ENCODE peak calls at places on chromosomes 12 and 14, in seven cellular contexts. One of them, this sample, is unnamed.

GRCh38 chr14:82385043-82385442 is 851.4 kb upstream of the SEL1L start:
- DNase-seq in T-helper 1 cell: no peak
- DNase-seq in NCI-H2171 treated with DMSO at 0.1 percent for 48 hours: peak
- DNase-seq in MCF 10A: peak
- DNase-seq in NCI-H446: no peak
- DNase-seq in NCI-H1092: peak
- DNase-seq in NCI-H1436: no peak
- DNase-seq in this sample: no peak

GRCh38 chr12:45989857-45990467 is 412 bp downstream of the SCAF11 start:
- DNase-seq in T-helper 1 cell: peak
- DNase-seq in NCI-H2171 treated with DMSO at 0.1 percent for 48 hours: peak
- DNase-seq in MCF 10A: no peak
- DNase-seq in NCI-H446: peak
- DNase-seq in NCI-H1092: peak
- DNase-seq in NCI-H1436: peak
- DNase-seq in this sample: peak

GRCh38 chr12:53530056-53530455 is 22.8 kb upstream of the NPFF start:
- DNase-seq in T-helper 1 cell: no peak
- DNase-seq in NCI-H2171 treated with DMSO at 0.1 percent for 48 hours: peak
- DNase-seq in MCF 10A: no peak
- DNase-seq in NCI-H446: no peak
- DNase-seq in NCI-H1092: no peak
- DNase-seq in NCI-H1436: no peak
- DNase-seq in this sample: no peak

GRCh38 chr12:74889563-74890236 is 319.9 kb downstream of the KCNC2 start:
- DNase-seq in T-helper 1 cell: no peak
- DNase-seq in NCI-H2171 treated with DMSO at 0.1 percent for 48 hours: no peak
- DNase-seq in MCF 10A: peak
- DNase-seq in NCI-H446: no peak
- DNase-seq in NCI-H1092: no peak
- DNase-seq in NCI-H1436: no peak
- DNase-seq in this sample: peak

GRCh38 chr14:37179896-37180502 is 7.6 kb upstream of the SLC25A21 start:
- DNase-seq in T-helper 1 cell: no peak
- DNase-seq in NCI-H2171 treated with DMSO at 0.1 percent for 48 hours: no peak
- DNase-seq in MCF 10A: peak
- DNase-seq in NCI-H446: no peak
- DNase-seq in NCI-H1092: no peak
- DNase-seq in NCI-H1436: no peak
- DNase-seq in this sample: no peak

GRCh38 chr12:104672501-104673265 is 215.9 kb downstream of the CHST11 start:
- DNase-seq in T-helper 1 cell: no peak
- DNase-seq in NCI-H2171 treated with DMSO at 0.1 percent for 48 hours: no peak
- DNase-seq in MCF 10A: peak
- DNase-seq in NCI-H446: peak
- DNase-seq in NCI-H1092: no peak
- DNase-seq in NCI-H1436: no peak
- DNase-seq in this sample: peak

GRCh38 chr12:50617657-50618056 is 112.9 kb downstream of the DIP2B start:
- DNase-seq in T-helper 1 cell: no peak
- DNase-seq in NCI-H2171 treated with DMSO at 0.1 percent for 48 hours: no peak
- DNase-seq in MCF 10A: no peak
- DNase-seq in NCI-H446: no peak
- DNase-seq in NCI-H1092: no peak
- DNase-seq in NCI-H1436: no peak
- DNase-seq in this sample: no peak

GRCh38 chr12:27866382-27867101 is 86.5 kb upstream of the MANSC4 start:
- DNase-seq in T-helper 1 cell: no peak
- DNase-seq in NCI-H2171 treated with DMSO at 0.1 percent for 48 hours: peak
- DNase-seq in MCF 10A: peak
- DNase-seq in NCI-H446: peak
- DNase-seq in NCI-H1092: no peak
- DNase-seq in NCI-H1436: no peak
- DNase-seq in this sample: peak

GRCh38 chr14:105205718-105206208 is 24.7 kb upstream of the NUDT14 start:
- DNase-seq in T-helper 1 cell: no peak
- DNase-seq in NCI-H2171 treated with DMSO at 0.1 percent for 48 hours: no peak
- DNase-seq in MCF 10A: no peak
- DNase-seq in NCI-H446: no peak
- DNase-seq in NCI-H1092: no peak
- DNase-seq in NCI-H1436: no peak
- DNase-seq in this sample: no peak

GRCh38 chr12:31245822-31246469 is 80.0 kb downstream of the SINHCAF start:
- DNase-seq in T-helper 1 cell: no peak
- DNase-seq in NCI-H2171 treated with DMSO at 0.1 percent for 48 hours: no peak
- DNase-seq in MCF 10A: no peak
- DNase-seq in NCI-H446: no peak
- DNase-seq in NCI-H1092: no peak
- DNase-seq in NCI-H1436: no peak
- DNase-seq in this sample: no peak

GRCh38 chr12:55972045-55972843 is 1.6 kb upstream of the RAB5B start:
- DNase-seq in T-helper 1 cell: no peak
- DNase-seq in NCI-H2171 treated with DMSO at 0.1 percent for 48 hours: no peak
- DNase-seq in MCF 10A: peak
- DNase-seq in NCI-H446: no peak
- DNase-seq in NCI-H1092: no peak
- DNase-seq in NCI-H1436: no peak
- DNase-seq in this sample: peak

GRCh38 chr12:119071176-119071575 is 89.8 kb downstream of the SRRM4 start:
- DNase-seq in T-helper 1 cell: no peak
- DNase-seq in NCI-H2171 treated with DMSO at 0.1 percent for 48 hours: no peak
- DNase-seq in MCF 10A: no peak
- DNase-seq in NCI-H446: no peak
- DNase-seq in NCI-H1092: no peak
- DNase-seq in NCI-H1436: no peak
- DNase-seq in this sample: no peak

GRCh38 chr14:67241416-67242362 is at the start of gene PALS1:
- DNase-seq in T-helper 1 cell: no peak
- DNase-seq in NCI-H2171 treated with DMSO at 0.1 percent for 48 hours: peak
- DNase-seq in MCF 10A: peak
- DNase-seq in NCI-H446: no peak
- DNase-seq in NCI-H1092: peak
- DNase-seq in NCI-H1436: no peak
- DNase-seq in this sample: peak

GRCh38 chr12:123142518-123142840 is 8.4 kb downstream of the PITPNM2 start:
- DNase-seq in T-helper 1 cell: no peak
- DNase-seq in NCI-H2171 treated with DMSO at 0.1 percent for 48 hours: no peak
- DNase-seq in MCF 10A: no peak
- DNase-seq in NCI-H446: no peak
- DNase-seq in NCI-H1092: no peak
- DNase-seq in NCI-H1436: no peak
- DNase-seq in this sample: no peak

GRCh38 chr12:65014504-65015271 is 106.4 kb downstream of the WIF1 start:
- DNase-seq in T-helper 1 cell: no peak
- DNase-seq in NCI-H2171 treated with DMSO at 0.1 percent for 48 hours: no peak
- DNase-seq in MCF 10A: no peak
- DNase-seq in NCI-H446: no peak
- DNase-seq in NCI-H1092: no peak
- DNase-seq in NCI-H1436: no peak
- DNase-seq in this sample: no peak

GRCh38 chr12:15621140-15621539 is 168.0 kb downstream of the EPS8 start:
- DNase-seq in T-helper 1 cell: no peak
- DNase-seq in NCI-H2171 treated with DMSO at 0.1 percent for 48 hours: no peak
- DNase-seq in MCF 10A: no peak
- DNase-seq in NCI-H446: no peak
- DNase-seq in NCI-H1092: no peak
- DNase-seq in NCI-H1436: no peak
- DNase-seq in this sample: no peak

GRCh38 chr14:21526672-21527319 is 650 bp upstream of the SALL2 start:
- DNase-seq in T-helper 1 cell: no peak
- DNase-seq in NCI-H2171 treated with DMSO at 0.1 percent for 48 hours: peak
- DNase-seq in MCF 10A: no peak
- DNase-seq in NCI-H446: no peak
- DNase-seq in NCI-H1092: peak
- DNase-seq in NCI-H1436: peak
- DNase-seq in this sample: no peak

GRCh38 chr14:85280074-85280473 is 249.9 kb upstream of the FLRT2 start:
- DNase-seq in T-helper 1 cell: no peak
- DNase-seq in NCI-H2171 treated with DMSO at 0.1 percent for 48 hours: no peak
- DNase-seq in MCF 10A: no peak
- DNase-seq in NCI-H446: no peak
- DNase-seq in NCI-H1092: no peak
- DNase-seq in NCI-H1436: no peak
- DNase-seq in this sample: no peak

GRCh38 chr14:65255583-65256443 is 153.5 kb upstream of the MAX start:
- DNase-seq in T-helper 1 cell: no peak
- DNase-seq in NCI-H2171 treated with DMSO at 0.1 percent for 48 hours: peak
- DNase-seq in MCF 10A: peak
- DNase-seq in NCI-H446: no peak
- DNase-seq in NCI-H1092: peak
- DNase-seq in NCI-H1436: no peak
- DNase-seq in this sample: no peak

GRCh38 chr12:118034429-118035193 is 18.1 kb downstream of the RFC5 start:
- DNase-seq in T-helper 1 cell: no peak
- DNase-seq in NCI-H2171 treated with DMSO at 0.1 percent for 48 hours: peak
- DNase-seq in MCF 10A: peak
- DNase-seq in NCI-H446: no peak
- DNase-seq in NCI-H1092: no peak
- DNase-seq in NCI-H1436: no peak
- DNase-seq in this sample: peak

GRCh38 chr12:9646794-9647622 is 22.5 kb upstream of the CLEC2D start:
- DNase-seq in T-helper 1 cell: no peak
- DNase-seq in NCI-H2171 treated with DMSO at 0.1 percent for 48 hours: no peak
- DNase-seq in MCF 10A: peak
- DNase-seq in NCI-H446: no peak
- DNase-seq in NCI-H1092: no peak
- DNase-seq in NCI-H1436: no peak
- DNase-seq in this sample: peak

GRCh38 chr14:96212896-96213295 is 8.3 kb downstream of the BDKRB2 start:
- DNase-seq in T-helper 1 cell: no peak
- DNase-seq in NCI-H2171 treated with DMSO at 0.1 percent for 48 hours: no peak
- DNase-seq in MCF 10A: no peak
- DNase-seq in NCI-H446: no peak
- DNase-seq in NCI-H1092: no peak
- DNase-seq in NCI-H1436: no peak
- DNase-seq in this sample: no peak

GRCh38 chr14:31479026-31479425 is 8.8 kb downstream of the GPR33 start:
- DNase-seq in T-helper 1 cell: no peak
- DNase-seq in NCI-H2171 treated with DMSO at 0.1 percent for 48 hours: no peak
- DNase-seq in MCF 10A: no peak
- DNase-seq in NCI-H446: no peak
- DNase-seq in NCI-H1092: no peak
- DNase-seq in NCI-H1436: no peak
- DNase-seq in this sample: no peak

GRCh38 chr12:107533218-107533617 is 152.4 kb upstream of the PWP1 start:
- DNase-seq in T-helper 1 cell: no peak
- DNase-seq in NCI-H2171 treated with DMSO at 0.1 percent for 48 hours: no peak
- DNase-seq in MCF 10A: no peak
- DNase-seq in NCI-H446: no peak
- DNase-seq in NCI-H1092: no peak
- DNase-seq in NCI-H1436: no peak
- DNase-seq in this sample: no peak

GRCh38 chr12:4383304-4383865 is 3.9 kb upstream of the FGF23 start:
- DNase-seq in T-helper 1 cell: no peak
- DNase-seq in NCI-H2171 treated with DMSO at 0.1 percent for 48 hours: no peak
- DNase-seq in MCF 10A: peak
- DNase-seq in NCI-H446: no peak
- DNase-seq in NCI-H1092: no peak
- DNase-seq in NCI-H1436: no peak
- DNase-seq in this sample: no peak

GRCh38 chr12:52956987-52957386 is 8.1 kb downstream of the KRT18 start:
- DNase-seq in T-helper 1 cell: no peak
- DNase-seq in NCI-H2171 treated with DMSO at 0.1 percent for 48 hours: peak
- DNase-seq in MCF 10A: no peak
- DNase-seq in NCI-H446: no peak
- DNase-seq in NCI-H1092: no peak
- DNase-seq in NCI-H1436: peak
- DNase-seq in this sample: peak

GRCh38 chr14:61720302-61720677 is 25.0 kb downstream of the HIF1A start:
- DNase-seq in T-helper 1 cell: no peak
- DNase-seq in NCI-H2171 treated with DMSO at 0.1 percent for 48 hours: no peak
- DNase-seq in MCF 10A: no peak
- DNase-seq in NCI-H446: no peak
- DNase-seq in NCI-H1092: no peak
- DNase-seq in NCI-H1436: no peak
- DNase-seq in this sample: no peak

GRCh38 chr14:61470261-61470953 is 149.0 kb downstream of the PRKCH start:
- DNase-seq in T-helper 1 cell: no peak
- DNase-seq in NCI-H2171 treated with DMSO at 0.1 percent for 48 hours: peak
- DNase-seq in MCF 10A: peak
- DNase-seq in NCI-H446: peak
- DNase-seq in NCI-H1092: peak
- DNase-seq in NCI-H1436: no peak
- DNase-seq in this sample: peak

This sample was measured in astrocyte of the spinal cord.